ENCODE peak calls at places on chromosomes 16 and 17, in eight cellular contexts. M is neural crest cell, K is astrocyte of the cerebellum, R is HFF-Myc, S is psoas muscle, I is tibial artery, C is AG09319, O is AG04449. W is an unnamed sample.

GRCh38 chr17:55098765-55099164 is 130.2 kb downstream of the STXBP4 start:
- DNase-seq in K (no peak), M (no peak), S (no peak), R (no peak), C (no peak), I (no peak), O (no peak), W (no peak)

GRCh38 chr16:9820481-9821246 is 361.6 kb downstream of the GRIN2A start:
- DNase-seq in M (peak), K (no peak), I (no peak), C (no peak), S (no peak), R (no peak), O (no peak), W (no peak)

GRCh38 chr17:14434506-14434905 is 133.6 kb downstream of the HS3ST3B1 start:
- DNase-seq in O (no peak), I (no peak), R (no peak), M (no peak), K (no peak), C (no peak), S (no peak), W (no peak)

GRCh38 chr16:14309906-14310305 is 238.8 kb downstream of the MRTFB start:
- DNase-seq in O (no peak), S (peak), R (no peak), M (no peak), C (no peak), I (no peak), K (no peak), W (no peak)

GRCh38 chr16:48082516-48082915 is 73.3 kb downstream of the ABCC12 start:
- DNase-seq in S (no peak), O (no peak), I (no peak), M (no peak), K (peak), R (no peak), C (no peak), W (no peak)

GRCh38 chr17:28549274-28550132 is 2.9 kb downstream of the UNC119 start:
- DNase-seq in C (no peak), M (no peak), I (no peak), R (no peak), O (no peak), K (no peak), S (no peak), W (peak)

GRCh38 chr17:58401287-58401686 is 16.0 kb downstream of the RNF43 start:
- DNase-seq in M (no peak), S (no peak), K (no peak), R (no peak), I (no peak), O (no peak), C (no peak), W (no peak)

GRCh38 chr17:39643271-39643670 is 6.3 kb downstream of the STARD3 start:
- DNase-seq in S (no peak), O (no peak), C (no peak), I (no peak), R (no peak), K (no peak), M (no peak), W (no peak)

GRCh38 chr17:48892940-48893645 is 506 bp downstream of the ATP5MC1 start:
- DNase-seq in M (no peak), I (no peak), S (no peak), C (no peak), K (no peak), R (no peak), O (no peak), W (no peak)

DNA sequence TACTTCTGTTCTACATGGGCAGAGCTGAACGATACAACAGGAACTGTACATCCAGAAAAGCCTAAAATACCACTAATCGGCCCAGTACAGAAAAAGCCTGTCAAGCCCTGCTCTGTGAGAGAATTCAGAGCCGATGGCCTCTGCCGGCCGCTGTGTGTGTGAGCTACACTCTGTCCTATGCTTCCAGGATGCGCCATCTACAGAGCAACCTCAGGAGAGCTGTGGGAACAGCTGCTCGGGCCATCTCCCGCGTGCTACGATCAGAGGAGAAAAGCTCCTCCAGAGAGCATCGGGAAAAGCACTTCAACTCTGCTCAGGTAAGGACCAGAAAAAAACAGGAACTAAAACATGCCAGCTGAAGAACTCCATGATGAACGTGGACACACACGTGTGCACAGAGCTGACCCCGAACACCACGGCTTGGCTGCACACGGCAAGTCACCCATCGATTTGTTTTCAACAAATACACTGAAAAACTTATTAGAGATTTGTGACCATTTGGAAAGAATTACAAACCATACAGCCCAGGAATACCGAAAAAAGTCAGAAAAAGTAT is 115.9 kb downstream of the ANKRD11 start:
- DNase-seq in O (no peak), C (no peak), M (peak), K (no peak), R (no peak), S (no peak), I (no peak), W (no peak)
- TF ChIP-seq CTCF in O (no peak), C (peak), M (no peak), K (no peak), R (no peak), S (no peak), I (no peak), W (no peak)

GRCh38 chr16:27853651-27854050 is 209.9 kb downstream of the GSG1L start:
- DNase-seq in K (no peak), I (peak), O (no peak), R (no peak), M (no peak), C (no peak), S (no peak), W (no peak)

GRCh38 chr16:27863377-27863776 is 200.1 kb downstream of the GSG1L start:
- DNase-seq in R (no peak), I (no peak), O (no peak), M (no peak), C (no peak), S (no peak), K (no peak), W (no peak)

GRCh38 chr16:27862953-27863352 is 200.6 kb downstream of the GSG1L start:
- DNase-seq in S (no peak), C (no peak), K (no peak), M (no peak), R (no peak), I (no peak), O (no peak), W (no peak)

GRCh38 chr16:27860091-27860490 is 203.4 kb downstream of the GSG1L start:
- DNase-seq in C (no peak), I (no peak), R (no peak), S (peak), M (no peak), K (no peak), O (no peak), W (no peak)

DNA sequence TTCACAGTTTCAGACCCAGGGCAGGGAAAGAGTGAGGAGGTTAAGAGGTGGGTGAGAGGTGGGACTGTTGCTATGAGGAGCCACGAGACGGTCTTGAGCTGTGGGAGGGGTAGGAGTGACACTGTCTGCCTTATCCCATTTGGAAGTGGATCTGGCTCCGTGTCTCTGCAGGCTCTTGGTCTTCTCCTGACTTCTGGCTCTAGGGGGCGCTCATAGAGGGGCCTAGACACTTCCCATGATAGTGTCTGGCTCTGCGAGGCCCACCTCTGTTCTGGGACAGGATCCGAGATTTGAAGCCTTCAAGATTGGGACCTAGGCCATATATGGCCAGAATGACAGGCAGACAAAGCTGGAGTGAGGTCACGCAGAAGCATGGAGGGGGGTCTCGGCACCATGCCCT is 204.5 kb downstream of the GSG1L start:
- DNase-seq in K (no peak), C (no peak), I (no peak), R (no peak), O (no peak), S (no peak), M (no peak), W (no peak)
- TF ChIP-seq CTCF in K (no peak), C (no peak), I (no peak), R (peak), O (no peak), S (no peak), M (no peak), W (no peak)

GRCh38 chr16:72024862-72025382 is 16.4 kb downstream of the DHODH start:
- DNase-seq in M (no peak), O (no peak), I (no peak), S (no peak), C (no peak), K (no peak), R (no peak), W (no peak)

GRCh38 chr16:72018470-72018869 is 9.9 kb downstream of the DHODH start:
- DNase-seq in K (no peak), M (no peak), O (no peak), S (no peak), I (no peak), R (no peak), C (no peak), W (no peak)

GRCh38 chr16:72023962-72024361 is 15.4 kb downstream of the DHODH start:
- DNase-seq in S (no peak), M (no peak), R (no peak), K (no peak), C (no peak), I (peak), O (no peak), W (no peak)

GRCh38 chr16:72025404-72026114 is 17.0 kb downstream of the DHODH start:
- DNase-seq in O (no peak), M (no peak), I (peak), S (no peak), K (no peak), C (no peak), R (no peak), W (no peak)

GRCh38 chr16:72021043-72021442 is 12.5 kb downstream of the DHODH start:
- DNase-seq in C (no peak), K (no peak), M (peak), R (no peak), O (no peak), I (peak), S (no peak), W (no peak)
- TF ChIP-seq CTCF in C (peak), K (peak), M (peak), R (peak), O (peak), I (no peak), S (no peak), W (no peak)

DNA sequence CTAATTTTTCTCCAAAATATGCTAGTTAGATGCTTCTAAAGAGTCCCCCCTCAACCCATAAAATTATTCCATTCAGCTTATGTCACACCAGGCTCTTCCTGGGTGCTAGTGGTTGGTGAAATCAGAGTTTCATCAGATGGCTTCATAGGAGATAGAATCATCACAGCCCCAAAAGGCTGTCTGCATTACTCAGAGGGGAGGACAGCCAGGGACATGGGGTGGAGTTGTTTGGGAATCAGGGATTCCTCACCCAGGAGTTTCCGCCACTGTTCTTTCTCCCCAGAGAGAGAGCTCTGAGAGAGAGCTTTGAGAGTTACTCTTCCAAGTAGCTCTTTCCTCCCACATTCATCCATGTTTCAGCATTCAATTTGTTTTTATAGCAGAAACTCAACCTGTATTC is 290 bp upstream of the KRT34 start:
- DNase-seq in O (no peak), R (no peak), C (no peak), S (no peak), M (no peak), K (no peak), I (no peak), W (no peak)
- TF ChIP-seq CTCF in O (no peak), R (no peak), C (no peak), S (no peak), M (no peak), K (no peak), I (no peak), W (no peak)

GRCh38 chr17:74214642-74215331 is 1.4 kb downstream of the TTYH2 start:
- DNase-seq in O (no peak), I (no peak), S (peak), M (no peak), C (no peak), K (no peak), R (no peak), W (no peak)

GRCh38 chr17:74213897-74214386 is 571 bp downstream of the TTYH2 start:
- DNase-seq in O (no peak), R (no peak), K (no peak), I (no peak), C (no peak), S (peak), M (no peak), W (no peak)

GRCh38 chr17:74212262-74212912 is 984 bp upstream of the TTYH2 start:
- DNase-seq in O (no peak), R (no peak), S (peak), C (no peak), I (no peak), K (no peak), M (no peak), W (no peak)

GRCh38 chr17:74211929-74212261 is 1.5 kb upstream of the TTYH2 start:
- DNase-seq in C (no peak), R (no peak), S (no peak), M (no peak), K (no peak), I (no peak), O (no peak), W (no peak)

DNA sequence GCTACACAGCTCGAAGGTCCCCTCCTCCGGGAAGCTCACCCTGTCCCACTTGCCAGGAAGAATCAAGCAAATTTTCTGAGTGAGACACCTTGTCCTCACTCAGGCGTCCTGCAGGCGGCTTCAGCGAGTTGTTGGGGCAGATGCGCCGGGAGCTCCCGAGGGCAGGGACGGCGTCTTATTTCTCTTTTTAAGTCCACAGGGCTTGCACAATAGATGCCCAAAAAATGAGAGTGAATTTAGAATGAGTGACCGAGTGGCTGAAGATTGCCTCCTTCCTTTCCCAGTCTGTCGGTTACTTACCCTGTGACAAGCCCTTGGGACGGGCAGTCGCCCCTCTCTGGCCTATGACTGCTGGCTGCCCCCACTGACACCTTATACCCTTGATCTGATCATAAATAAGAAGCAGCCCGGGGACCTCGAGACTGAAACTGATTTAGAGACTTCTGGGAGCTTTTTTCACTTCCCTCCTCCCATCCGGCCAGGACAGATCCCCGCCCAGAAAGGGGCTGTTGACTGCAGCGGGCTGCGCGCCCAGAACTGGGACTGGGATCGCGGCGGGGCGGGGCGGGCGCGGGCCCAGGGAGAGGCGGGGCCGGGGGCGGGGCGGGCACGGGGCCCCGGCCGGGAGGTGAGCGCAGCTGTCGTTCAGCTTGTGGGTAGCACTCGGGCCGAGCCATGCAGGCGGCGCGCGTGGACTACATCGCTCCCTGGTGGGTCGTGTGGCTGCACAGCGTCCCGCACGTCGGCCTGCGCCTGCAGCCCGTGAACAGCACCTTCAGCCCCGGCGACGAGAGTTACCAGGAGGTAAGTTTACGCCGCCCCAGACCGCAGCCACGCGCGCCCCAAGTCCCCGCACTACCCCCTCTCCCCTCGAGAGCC is at the start of gene TTYH2:
- DNase-seq in M (peak), S (peak), O (peak), I (peak), R (peak), K (peak), C (peak), W (peak)
- TF ChIP-seq CTCF in M (peak), S (peak), O (peak), I (peak), R (peak), K (peak), C (peak), W (no peak)

GRCh38 chr16:29819506-29819905 is 756 bp upstream of the MVP start:
- DNase-seq in K (no peak), I (no peak), O (no peak), M (no peak), R (no peak), S (no peak), C (no peak), W (no peak)
- TF ChIP-seq CTCF in K (peak), I (no peak), O (no peak), M (no peak), R (peak), S (no peak), C (no peak), W (no peak)

DNA sequence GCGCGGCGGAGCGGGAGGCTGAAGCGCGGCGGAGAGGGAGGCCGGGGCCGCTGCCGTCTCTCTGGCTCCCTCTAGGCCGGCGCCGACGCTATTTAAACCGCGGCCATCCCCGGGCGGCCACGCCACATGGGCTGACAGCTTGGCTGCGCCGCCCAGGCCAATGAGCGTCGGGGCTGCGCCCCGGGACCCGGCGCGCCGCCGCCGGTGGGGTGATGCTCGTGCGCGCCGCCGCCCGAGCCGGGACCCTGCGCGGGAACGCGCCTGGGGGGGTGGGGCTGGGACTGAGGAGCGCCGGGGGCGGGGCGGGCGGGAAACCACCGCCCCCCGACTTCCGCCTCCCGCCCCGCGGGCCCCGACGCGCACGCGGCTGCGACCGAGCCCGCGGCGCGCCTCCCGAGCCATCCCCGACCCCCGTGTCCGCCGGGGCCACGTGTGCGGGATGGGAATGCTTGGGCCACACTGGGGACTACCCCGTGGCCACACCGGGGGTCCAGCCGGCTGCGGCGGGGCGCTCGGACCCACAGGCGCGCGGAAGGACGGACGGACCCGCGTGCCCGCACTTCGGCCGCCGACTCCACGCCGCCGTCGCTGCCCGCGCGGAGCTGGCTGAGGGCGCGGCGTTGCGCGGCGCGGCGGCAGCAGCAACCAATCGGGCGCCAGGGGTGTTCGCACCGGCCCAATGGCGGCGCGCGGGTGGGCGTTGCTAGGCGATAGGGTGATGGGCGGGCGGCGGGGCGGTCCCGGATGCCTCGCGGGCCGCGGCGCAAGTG is at the start of gene FASN:
- DNase-seq in C (peak), O (peak), S (peak), K (peak), R (peak), M (peak), I (peak), W (peak)
- TF ChIP-seq CTCF in C (peak), O (peak), S (peak), K (peak), R (peak), M (peak), I (peak), W (peak)

GRCh38 chr16:50539053-50539615 is 9.1 kb upstream of the NKD1 start:
- DNase-seq in R (no peak), K (no peak), I (no peak), S (no peak), M (peak), O (no peak), C (no peak), W (no peak)

GRCh38 chr16:50537533-50538290 is 10.5 kb upstream of the NKD1 start:
- DNase-seq in C (no peak), S (no peak), I (no peak), M (no peak), O (no peak), R (no peak), K (no peak), W (no peak)

GRCh38 chr16:50538411-50539052 is 9.7 kb upstream of the NKD1 start:
- DNase-seq in S (no peak), M (no peak), O (no peak), R (no peak), C (no peak), K (no peak), I (no peak), W (no peak)

GRCh38 chr16:50540711-50541007 is 7.5 kb upstream of the NKD1 start:
- DNase-seq in O (no peak), K (no peak), M (no peak), R (no peak), S (no peak), I (no peak), C (no peak), W (no peak)

GRCh38 chr16:50539822-50540710 is 8.1 kb upstream of the NKD1 start:
- DNase-seq in S (no peak), C (no peak), K (no peak), R (no peak), M (no peak), O (no peak), I (no peak), W (no peak)
- TF ChIP-seq CTCF in S (no peak), C (no peak), K (no peak), R (no peak), M (no peak), O (no peak), I (no peak), W (no peak)

GRCh38 chr17:45051060-45051719 is at the start of gene DCAKD:
- DNase-seq in I (peak), O (peak), S (peak), M (peak), C (peak), R (no peak), K (peak), W (peak)
- TF ChIP-seq CTCF in I (peak), O (peak), S (no peak), M (no peak), C (no peak), R (no peak), K (no peak), W (no peak)

W was measured in GM20000.